ENCODE peak calls at places on chromosomes 3 and 15, in six cellular contexts. I is endothelial cell of umbilical vein, L is right cardiac atrium, N is stomach, V is astrocyte of the cerebellum, F is AG10803. Z is an unnamed sample.
A peak's percentile ranks its signal among the peaks of the same experiment; 100 is the strongest.

GRCh38 chr15:90580541-90580940 is 50.8 kb downstream of the CRTC3 start:
- DNase-seq in N (no peak), I (no peak), L (no peak), V (no peak), F (no peak), Z (no peak)

GRCh38 chr3:177995006-177995732 is 541.1 kb upstream of the KCNMB2 start:
- DNase-seq in F (no peak), I (no peak), V (no peak), L (no peak), N (no peak), Z (no peak)

GRCh38 chr15:51883436-51883835 is 54.0 kb downstream of the TMOD3 start:
- DNase-seq in I (no peak), N (no peak), L (no peak), V (peak; percentile 57), F (peak; percentile 86), Z (peak; percentile 78)

GRCh38 chr3:185758912-185759311 is 65.9 kb downstream of the IGF2BP2 start:
- DNase-seq in V (no peak), L (no peak), I (peak; percentile 40), F (no peak), N (no peak), Z (no peak)

GRCh38 chr15:29094711-29095110 is 174.9 kb downstream of the NSMCE3 start:
- DNase-seq in L (no peak), I (no peak), F (no peak), N (no peak), V (no peak), Z (no peak)

GRCh38 chr3:55487376-55488241 is 503 bp upstream of the WNT5A start:
- DNase-seq in N (no peak), F (peak; percentile 84), I (peak; percentile 54), L (peak; percentile 73), V (no peak), Z (peak; percentile 63)

GRCh38 chr3:4416961-4417360 is 50.1 kb downstream of the SUMF1 start:
- DNase-seq in L (no peak), V (peak; percentile 74), N (no peak), F (peak; percentile 81), I (peak; percentile 54), Z (peak; percentile 89)

GRCh38 chr15:92077353-92078080 is 224.0 kb downstream of the SLCO3A1 start:
- DNase-seq in L (peak; percentile 85), F (peak; percentile 58), I (peak; percentile 16), V (peak; percentile 44), N (peak; percentile 74), Z (peak; percentile 74)

GRCh38 chr3:16484216-16484615 is 29.3 kb downstream of the RFTN1 start:
- DNase-seq in I (peak; percentile 91), V (peak; percentile 97), F (peak; percentile 100), N (peak; percentile 40), L (peak; percentile 63), Z (peak; percentile 99)

GRCh38 chr3:10666621-10667020 is 149.4 kb upstream of the SLC6A11 start:
- DNase-seq in V (no peak), I (no peak), L (peak; percentile 61), N (no peak), F (no peak), Z (no peak)

GRCh38 chr3:15055019-15055557 is 10.0 kb downstream of the MRPS25 start:
- DNase-seq in I (no peak), V (no peak), N (no peak), L (no peak), F (peak; percentile 14), Z (no peak)

GRCh38 chr3:11464356-11464755 is 179.4 kb downstream of the VGLL4 start:
- DNase-seq in F (peak; percentile 32), I (no peak), V (no peak), N (no peak), L (no peak), Z (no peak)

GRCh38 chr3:157239082-157239704 is 79.2 kb upstream of the CCNL1 start:
- DNase-seq in V (peak; percentile 6), N (peak; percentile 69), L (peak; percentile 82), F (peak; percentile 45), I (peak; percentile 57), Z (peak; percentile 73)

GRCh38 chr3:160748226-160748625 is 7.8 kb upstream of the PPM1L start:
- DNase-seq in L (peak; percentile 49), N (no peak), F (no peak), V (no peak), I (no peak), Z (no peak)

GRCh38 chr15:51200791-51201190 is 106.1 kb upstream of the TNFAIP8L3 start:
- DNase-seq in N (no peak), L (no peak), V (no peak), F (peak; percentile 61), I (no peak), Z (no peak)

GRCh38 chr3:160444411-160444810 is 5.2 kb downstream of the TRIM59 start:
- DNase-seq in F (no peak), I (no peak), N (no peak), L (no peak), V (no peak), Z (no peak)

GRCh38 chr15:83653639-83654378 is at the start of gene ADAMTSL3:
- DNase-seq in I (no peak), F (peak; percentile 36), L (peak; percentile 96), V (peak; percentile 9), N (peak; percentile 81), Z (peak; percentile 70)

GRCh38 chr3:22231061-22231460 is 480.1 kb upstream of the ZNF385D start:
- DNase-seq in N (no peak), I (no peak), F (no peak), L (no peak), V (no peak), Z (peak; percentile 48)

GRCh38 chr3:164812042-164812441 is 266.3 kb downstream of the SI start:
- DNase-seq in F (no peak), L (no peak), N (no peak), V (no peak), I (no peak), Z (no peak)

GRCh38 chr15:60358935-60359672 is 38.7 kb downstream of the ANXA2 start:
- DNase-seq in F (peak; percentile 66), I (peak; percentile 37), L (no peak), N (peak; percentile 48), V (peak; percentile 37), Z (peak; percentile 63)
- H3K4me3 ChIP-seq in F (no peak overlapping the region), I (no peak overlapping the region), L (no peak overlapping the region), N (no peak overlapping the region), V (no peak overlapping the region), Z (no peak overlapping the region)

GRCh38 chr15:40871749-40872617 is 2.1 kb downstream of the RHOV start:
- DNase-seq in I (no peak), V (no peak), N (peak; percentile 85), L (no peak), F (no peak), Z (no peak)
- H3K4me3 ChIP-seq in I (no peak overlapping the region), V (no peak overlapping the region), N (no peak overlapping the region), L (no peak overlapping the region), F (no peak overlapping the region), Z (no peak overlapping the region)

GRCh38 chr3:120567370-120568197 is 28.6 kb upstream of the NDUFB4 start:
- DNase-seq in F (peak; percentile 43), L (no peak), V (no peak), N (no peak), I (peak; percentile 70), Z (peak; percentile 59)
- H3K4me3 ChIP-seq in F (peak overlapping the region; percentile 19), L (peak overlapping the region; percentile 41), V (no peak overlapping the region), N (no peak overlapping the region), I (no peak overlapping the region), Z (no peak overlapping the region)

GRCh38 chr15:97875025-97875512 is 85.4 kb upstream of the ARRDC4 start:
- DNase-seq in V (no peak), N (no peak), F (no peak), I (no peak), L (no peak), Z (no peak)
- H3K4me3 ChIP-seq in V (no peak overlapping the region), N (no peak overlapping the region), F (peak overlapping the region; percentile 49), I (no peak overlapping the region), L (no peak overlapping the region), Z (no peak overlapping the region)

GRCh38 chr15:38476120-38476519 is 22.2 kb downstream of the FAM98B start:
- DNase-seq in L (no peak), I (no peak), N (no peak), F (no peak), V (no peak), Z (no peak)
- H3K4me3 ChIP-seq in L (no peak overlapping the region), I (no peak overlapping the region), N (no peak overlapping the region), F (no peak overlapping the region), V (no peak overlapping the region), Z (no peak overlapping the region)

GRCh38 chr15:88238618-88239430 is 17.7 kb downstream of the NTRK3 start:
- DNase-seq in N (no peak), V (no peak), F (peak; percentile 85), I (no peak), L (no peak), Z (peak; percentile 77)
- H3K4me3 ChIP-seq in N (no peak overlapping the region), V (no peak overlapping the region), F (no peak overlapping the region), I (no peak overlapping the region), L (no peak overlapping the region), Z (no peak overlapping the region)

DNA sequence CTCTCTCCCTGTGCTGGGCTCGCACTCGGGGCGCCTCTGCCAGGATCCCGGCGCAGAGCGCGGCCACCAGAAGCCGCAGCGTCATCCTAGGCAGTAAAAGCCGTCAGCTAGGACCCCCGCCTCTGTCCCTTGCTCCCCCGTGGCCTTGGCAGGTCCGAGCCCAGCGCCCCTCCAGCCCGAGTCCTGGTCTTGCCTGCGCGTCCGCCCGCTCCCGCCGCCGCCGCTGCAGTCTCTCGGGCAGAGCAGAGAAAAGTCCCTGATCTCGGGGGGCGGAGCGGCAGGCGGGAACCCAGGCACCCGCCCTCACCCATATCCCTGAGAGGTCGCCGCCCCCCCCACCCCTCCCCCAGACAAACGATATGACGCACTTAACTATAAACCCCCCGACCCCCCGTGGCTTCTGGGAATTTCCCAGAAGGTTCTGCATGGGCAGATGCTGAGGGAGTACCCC is at the start of gene COL7A1:
- DNase-seq in N (no peak), I (no peak), F (peak; percentile 31), L (peak; percentile 69), V (no peak), Z (no peak)
- H3K4me3 ChIP-seq in N (peak within 1 kb of the TSS; percentile 34), I (no peak within 1 kb of the TSS), F (peak within 1 kb of the TSS; percentile 64), L (peak within 1 kb of the TSS; percentile 2), V (peak within 1 kb of the TSS; percentile 35), Z (peak within 1 kb of the TSS; percentile 23)

GRCh38 chr3:30551266-30551665 is 55.1 kb upstream of the TGFBR2 start:
- DNase-seq in N (no peak), I (no peak), L (no peak), V (no peak), F (no peak), Z (no peak)
- H3K4me3 ChIP-seq in N (no peak overlapping the region), I (no peak overlapping the region), L (no peak overlapping the region), V (no peak overlapping the region), F (no peak overlapping the region), Z (no peak overlapping the region)

GRCh38 chr15:85766007-85766831 is 28.5 kb downstream of the KLHL25 start:
- DNase-seq in V (no peak), I (no peak), N (no peak), F (peak; percentile 20), L (peak; percentile 60), Z (no peak)
- H3K4me3 ChIP-seq in V (no peak overlapping the region), I (no peak overlapping the region), N (no peak overlapping the region), F (no peak overlapping the region), L (no peak overlapping the region), Z (no peak overlapping the region)

Z was measured in cardiac fibroblast.